ENCODE peak calls at places on chromosome 4, in seven cellular contexts. I, M, J, O, G, Z and L are unnamed samples.

GRCh38 chr4:8547912-8548730 is 32.1 kb upstream of the GPR78 start:
- DNase-seq in G (no peak), O (no peak), Z (no peak), I (no peak), J (no peak), M (peak; percentile 40), L (peak; percentile 54)

GRCh38 chr4:20652226-20652836 is 47.9 kb upstream of the PACRGL start:
- DNase-seq in O (no peak), J (no peak), Z (no peak), I (no peak), M (no peak), G (no peak), L (no peak)

GRCh38 chr4:170007113-170007512 is 19.1 kb downstream of the MFAP3L start:
- DNase-seq in J (no peak), O (no peak), M (no peak), G (no peak), I (no peak), Z (no peak), L (no peak)

GRCh38 chr4:176034498-176034897 is 31.1 kb upstream of the WDR17 start:
- DNase-seq in J (peak; percentile 14), O (no peak), M (no peak), G (no peak), I (no peak), Z (no peak), L (no peak)

GRCh38 chr4:7460591-7460990 is 25.9 kb upstream of the PSAPL1 start:
- DNase-seq in I (no peak), Z (no peak), J (no peak), M (no peak), G (no peak), O (no peak), L (no peak)

GRCh38 chr4:15659768-15660394 is 4.7 kb upstream of the FBXL5 start:
- DNase-seq in O (no peak), M (no peak), J (no peak), Z (no peak), G (no peak), I (no peak), L (no peak)

GRCh38 chr4:167183036-167183435 is 51.3 kb downstream of the SPOCK3 start:
- DNase-seq in M (no peak), G (no peak), J (no peak), O (no peak), Z (no peak), I (no peak), L (no peak)

GRCh38 chr4:103030791-103031190 is 11.3 kb upstream of the SLC9B1 start:
- DNase-seq in I (no peak), G (no peak), Z (no peak), J (no peak), O (no peak), M (no peak), L (no peak)

GRCh38 chr4:183600189-183600685 is 58.7 kb downstream of the RWDD4 start:
- DNase-seq in G (no peak), O (no peak), J (peak; percentile 31), Z (no peak), I (no peak), M (no peak), L (no peak)

GRCh38 chr4:56937262-56937661 is 29.6 kb downstream of the REST start:
- DNase-seq in J (no peak), I (no peak), Z (no peak), O (no peak), M (no peak), G (no peak), L (no peak)

GRCh38 chr4:123411976-123412589 is 15.5 kb downstream of the SPRY1 start:
- DNase-seq in M (no peak), O (no peak), Z (no peak), G (no peak), J (no peak), I (no peak), L (no peak)

GRCh38 chr4:43763029-43763610 is 685.5 kb downstream of the KCTD8 start:
- DNase-seq in G (no peak), Z (no peak), I (no peak), M (no peak), O (no peak), J (no peak), L (no peak)

GRCh38 chr4:143558286-143558685 is 44.8 kb downstream of the SMARCA5 start:
- DNase-seq in Z (no peak), J (no peak), I (no peak), G (no peak), M (no peak), O (no peak), L (no peak)

GRCh38 chr4:55186123-55186522 is 60.7 kb upstream of the KDR start:
- DNase-seq in Z (no peak), M (no peak), G (no peak), O (no peak), J (no peak), I (no peak), L (no peak)
- TF ChIP-seq CTCF in Z (no peak), M (no peak), G (no peak), O (no peak), J (peak; percentile 51), I (peak; percentile 62), L (peak; percentile 12)

GRCh38 chr4:124785645-124786044 is 73.1 kb upstream of the ANKRD50 start:
- DNase-seq in O (no peak), G (no peak), I (no peak), J (no peak), Z (no peak), M (no peak), L (no peak)
- TF ChIP-seq CTCF in O (no peak), G (no peak), I (peak; percentile 60), J (peak; percentile 55), Z (no peak), M (no peak), L (peak; percentile 55)

DNA sequence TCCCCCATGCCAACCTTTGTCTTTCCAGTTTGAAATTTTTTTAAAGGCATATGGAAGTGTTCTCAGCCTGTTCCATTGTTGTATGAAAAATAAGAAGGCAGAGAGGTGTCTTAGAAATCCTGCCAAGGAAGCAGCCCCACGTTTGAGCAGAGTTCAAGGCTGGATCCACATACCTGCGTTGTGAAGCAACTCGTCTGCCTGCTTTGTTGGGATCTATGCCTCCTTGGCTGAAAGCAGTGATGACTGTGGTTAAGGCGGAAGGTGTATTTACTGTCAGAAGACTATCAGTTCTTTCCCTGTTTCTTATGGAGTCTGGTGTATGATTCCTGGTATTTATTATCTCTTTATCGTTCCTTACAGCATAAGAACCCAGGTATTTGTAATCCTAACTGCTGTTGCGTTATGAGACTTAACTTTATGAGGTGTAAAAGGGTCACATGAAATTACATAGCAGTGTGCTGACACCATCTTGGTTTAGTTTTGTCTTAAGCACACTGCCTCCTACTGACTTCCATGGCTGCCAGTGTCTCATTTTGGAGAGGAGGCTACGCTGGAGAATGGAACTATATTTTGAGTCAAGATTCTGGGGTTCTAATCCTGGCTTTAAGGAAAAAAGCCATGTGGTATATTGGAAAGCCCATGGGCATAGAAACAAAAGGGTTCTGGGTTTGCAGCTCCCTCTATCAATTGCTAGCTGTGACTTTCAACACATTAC is 3.1 kb upstream of the MSMO1 start:
- DNase-seq in G (no peak), I (no peak), O (no peak), J (no peak), M (no peak), Z (no peak), L (no peak)
- TF ChIP-seq CTCF in G (no peak), I (no peak), O (no peak), J (no peak), M (no peak), Z (no peak), L (no peak)

GRCh38 chr4:85376285-85376684 is 98.7 kb upstream of the ARHGAP24 start:
- DNase-seq in O (no peak), G (no peak), I (no peak), J (no peak), M (no peak), Z (no peak), L (no peak)

GRCh38 chr4:85381968-85382367 is 93.0 kb upstream of the ARHGAP24 start:
- DNase-seq in Z (no peak), O (no peak), J (no peak), G (no peak), M (no peak), I (no peak), L (no peak)
- TF ChIP-seq CTCF in Z (no peak), O (no peak), J (no peak), G (no peak), M (no peak), I (no peak), L (no peak)

DNA sequence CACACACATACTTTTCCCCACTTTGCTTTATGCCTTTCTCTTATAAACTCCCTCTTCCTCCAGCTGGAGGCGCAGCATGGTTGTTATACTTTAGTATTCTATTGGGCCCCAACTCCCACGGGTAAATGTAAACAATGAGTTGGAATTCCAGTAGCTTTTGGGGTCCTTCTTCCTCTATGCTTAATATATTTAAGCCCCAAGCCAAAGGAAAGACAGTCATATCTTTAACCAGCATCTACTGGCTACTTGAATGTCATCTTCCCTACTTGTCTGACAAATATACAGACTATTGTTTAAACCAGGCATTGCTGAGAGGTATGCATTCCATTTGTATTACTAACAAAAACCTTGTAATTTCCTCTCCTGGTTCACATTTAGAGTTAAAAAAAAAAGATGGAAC is 72.9 kb downstream of the WDR19 start:
- DNase-seq in O (no peak), M (no peak), G (no peak), Z (no peak), J (no peak), I (no peak), L (no peak)
- TF ChIP-seq CTCF in O (no peak), M (no peak), G (no peak), Z (no peak), J (no peak), I (no peak), L (no peak)

GRCh38 chr4:78922207-78922606 is 17.0 kb downstream of the PAQR3 start:
- DNase-seq in I (no peak), O (no peak), G (no peak), M (no peak), Z (no peak), J (no peak), L (no peak)

GRCh38 chr4:78926825-78927224 is 12.4 kb downstream of the PAQR3 start:
- DNase-seq in O (no peak), G (no peak), I (no peak), Z (no peak), J (no peak), M (no peak), L (no peak)

GRCh38 chr4:78928835-78929234 is 10.4 kb downstream of the PAQR3 start:
- DNase-seq in Z (no peak), G (no peak), J (no peak), M (no peak), I (no peak), O (no peak), L (no peak)

DNA sequence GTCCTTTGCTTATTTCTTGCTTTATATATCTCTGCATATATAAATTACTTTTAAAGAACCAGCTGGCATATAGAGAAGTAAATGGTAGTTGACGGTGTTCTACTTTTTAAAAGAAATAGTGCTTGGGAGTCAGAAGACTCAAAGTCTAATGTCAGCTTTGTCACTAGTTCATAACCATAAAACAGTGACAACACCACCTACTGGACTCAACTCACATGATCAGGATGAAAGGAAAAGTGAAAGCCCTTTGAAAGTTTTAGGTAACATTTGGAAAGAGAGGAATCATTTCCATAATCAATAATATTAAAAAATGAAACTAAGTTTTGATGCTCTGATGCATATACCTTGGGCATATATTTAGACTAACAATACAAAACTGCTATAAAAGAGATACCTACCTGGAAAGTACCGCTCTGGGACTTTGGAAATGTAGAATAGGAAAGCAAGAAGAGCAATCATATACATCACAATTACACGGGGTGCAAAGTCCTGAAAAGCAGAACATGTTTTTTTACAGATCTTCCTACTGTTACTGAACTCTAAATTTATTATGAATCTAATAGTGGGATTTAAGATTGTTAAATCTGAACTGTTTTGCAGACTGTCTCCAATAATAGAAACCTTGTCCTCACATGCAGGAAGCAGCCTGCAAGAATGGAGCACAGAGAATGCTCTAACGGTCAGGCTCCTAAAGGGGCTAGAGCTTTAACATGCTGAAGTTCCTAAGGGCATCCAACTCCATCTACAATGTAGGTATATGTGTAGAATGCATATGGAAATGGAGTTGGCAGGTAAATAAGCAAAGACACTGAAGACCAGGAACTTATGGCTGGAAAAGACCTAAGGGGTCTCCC is 15.6 kb downstream of the PAQR3 start:
- DNase-seq in I (no peak), Z (no peak), G (no peak), O (no peak), M (no peak), J (no peak), L (no peak)
- TF ChIP-seq CTCF in I (no peak), Z (no peak), G (no peak), O (no peak), M (no peak), J (no peak), L (no peak)